ENCODE peak calls at places on chromosomes 13 and 19, in six cellular contexts. N, V, L, S, K and R are unnamed samples. For H3K27me3, the result is how much of the 10 kb centered on the place peaks cover.

GRCh38 chr13:111239754-111240670 is 80.4 kb upstream of the TEX29 start:
- DNase-seq in N (no peak), V (no peak), L (no peak), S (no peak), K (no peak), R (no peak)

GRCh38 chr19:38360351-38360750 is 14.0 kb upstream of the PSMD8 start:
- DNase-seq in N (no peak), V (no peak), L (no peak), S (no peak), K (no peak), R (no peak)

GRCh38 chr13:83220241-83220640 is 662.0 kb downstream of the SLITRK1 start:
- DNase-seq in N (no peak), V (peak), L (no peak), S (no peak), K (peak), R (no peak)

GRCh38 chr13:39599842-39600241 is 3.2 kb downstream of the LHFPL6 start:
- DNase-seq in N (peak), V (no peak), L (no peak), S (no peak), K (no peak), R (no peak)

GRCh38 chr13:34611678-34612077 is 330.4 kb upstream of the NBEA start:
- DNase-seq in N (no peak), V (peak), L (no peak), S (no peak), K (no peak), R (no peak)

GRCh38 chr13:38530492-38530891 is 156.4 kb upstream of the FREM2 start:
- DNase-seq in N (peak), V (peak), L (no peak), S (no peak), K (peak), R (peak)

GRCh38 chr19:7516281-7516862 is 469 bp downstream of the ZNF358 start:
- DNase-seq in N (no peak), V (no peak), L (no peak), S (no peak), K (no peak), R (no peak)

GRCh38 chr19:9309974-9310446 is 372 bp upstream of the ZNF699 start:
- DNase-seq in N (peak), V (no peak), L (no peak), S (peak), K (peak), R (no peak)

GRCh38 chr13:85651440-85651839 is 147.8 kb downstream of the SLITRK6 start:
- DNase-seq in N (no peak), V (peak), L (no peak), S (no peak), K (peak), R (no peak)

GRCh38 chr13:79810018-79810417 is 329.1 kb downstream of the NDFIP2 start:
- DNase-seq in N (no peak), V (no peak), L (no peak), S (no peak), K (no peak), R (no peak)

GRCh38 chr13:44160549-44161278 is 212.9 kb upstream of the SERP2 start:
- DNase-seq in N (no peak), V (no peak), L (no peak), S (no peak), K (peak), R (peak)

GRCh38 chr13:32255744-32256120 is 59.4 kb downstream of the ZAR1L start:
- DNase-seq in N (peak), V (no peak), L (no peak), S (no peak), K (peak), R (no peak)

GRCh38 chr13:30851697-30852096 is 54.4 kb upstream of the MEDAG start:
- DNase-seq in N (no peak), V (no peak), L (no peak), S (no peak), K (no peak), R (no peak)

GRCh38 chr13:24217601-24218281 is 57.2 kb downstream of the SPATA13 start:
- DNase-seq in N (peak), V (peak), L (no peak), S (no peak), K (peak), R (no peak)

GRCh38 chr13:27868639-27869435 is 51.0 kb upstream of the PDX1 start:
- DNase-seq in N (peak), V (no peak), L (no peak), S (no peak), K (peak), R (no peak)

GRCh38 chr13:111225810-111226546 is 94.5 kb upstream of the TEX29 start:
- DNase-seq in N (no peak), V (no peak), L (no peak), S (no peak), K (no peak), R (no peak)

GRCh38 chr13:77519808-77520207 is 15.7 kb upstream of the SCEL start:
- DNase-seq in N (no peak), V (peak), L (no peak), S (no peak), K (peak), R (no peak)

GRCh38 chr13:75841905-75842304 is 205.8 kb downstream of the LMO7 start:
- DNase-seq in N (no peak), V (no peak), L (no peak), S (no peak), K (no peak), R (no peak)

GRCh38 chr19:48325265-48325910 is at the start of gene EMP3:
- DNase-seq in N (peak), V (peak), L (peak), S (no peak), K (peak), R (peak)

GRCh38 chr13:21100994-21101757 is 39.8 kb upstream of the LATS2 start:
- DNase-seq in N (no peak), V (no peak), L (no peak), S (no peak), K (no peak), R (no peak)

GRCh38 chr19:57465680-57466381 is 8.9 kb upstream of the VN1R1 start:
- DNase-seq in N (peak), V (no peak), L (no peak), S (no peak), K (peak), R (no peak)

GRCh38 chr13:99228737-99229691 is 28.4 kb downstream of the UBAC2 start:
- DNase-seq in N (no peak), V (peak), L (peak), S (no peak), K (peak), R (peak)

GRCh38 chr19:12754465-12755196 is 3.0 kb downstream of the BEST2 start:
- DNase-seq in N (no peak), V (no peak), L (no peak), S (no peak), K (no peak), R (no peak)
- H3K27me3 ChIP-seq in N (under half), V (under half), L (under half), S (under half), K (under half), R (under half)

GRCh38 chr19:22882797-22883196 is 50.7 kb downstream of the ZNF723 start:
- DNase-seq in N (peak), V (peak), L (no peak), S (no peak), K (peak), R (no peak)
- TF ChIP-seq CTCF in N (no peak), V (no peak), L (no peak), S (peak), K (peak), R (no peak)

DNA sequence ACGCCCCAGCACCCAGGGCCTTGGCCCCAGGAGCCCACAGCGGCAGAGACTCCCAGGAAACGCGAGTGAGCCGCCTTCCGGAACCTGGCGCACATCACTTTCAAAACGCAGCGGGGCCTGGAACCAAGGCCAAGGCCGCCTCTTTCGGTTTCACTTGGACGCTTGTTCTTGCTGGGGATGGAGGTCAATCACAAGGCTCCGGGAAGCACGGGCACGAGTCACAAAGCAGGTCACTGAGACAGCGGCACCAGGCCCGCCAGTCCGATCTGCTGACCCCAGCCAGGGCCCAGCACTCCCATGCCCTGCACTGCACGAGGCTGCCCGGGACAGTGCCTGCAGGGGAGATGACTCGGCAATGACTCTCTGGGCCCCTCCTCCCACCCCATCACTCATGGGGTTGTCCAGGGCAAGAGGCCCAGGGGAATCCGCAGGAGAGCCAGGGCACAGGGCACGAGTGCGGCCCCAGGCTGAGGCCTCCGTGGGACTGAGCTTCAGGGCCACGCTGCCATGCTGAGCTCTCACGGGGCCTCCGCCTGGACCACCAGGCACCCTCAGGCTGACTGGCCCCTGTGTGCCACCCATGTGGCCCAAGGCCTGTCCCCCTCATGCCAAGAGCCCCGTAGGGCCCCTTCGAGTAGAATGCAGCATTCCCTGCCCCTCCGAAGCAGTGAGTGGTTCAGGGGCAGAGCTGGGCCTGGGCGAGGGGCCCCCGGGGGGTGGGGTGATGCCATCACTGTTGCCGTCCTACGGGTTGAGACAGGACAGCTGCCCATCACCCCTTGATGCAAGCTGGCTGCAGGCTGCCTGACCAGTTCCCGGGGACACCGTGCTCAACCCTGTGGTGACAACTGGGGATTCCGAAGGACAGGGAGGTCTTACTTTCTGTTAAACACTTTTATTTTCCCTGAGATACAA is 4.9 kb downstream of the SBNO2 start:
- DNase-seq in N (peak), V (peak), L (no peak), S (no peak), K (peak), R (no peak)
- H3K4me3 ChIP-seq in N (no peak), V (peak), L (peak), S (no peak), K (peak), R (no peak)

GRCh38 chr19:4200940-4201542 is 18.6 kb downstream of the ANKRD24 start:
- DNase-seq in N (no peak), V (no peak), L (no peak), S (no peak), K (no peak), R (no peak)

GRCh38 chr19:4197625-4198466 is 15.4 kb downstream of the ANKRD24 start:
- DNase-seq in N (no peak), V (peak), L (no peak), S (no peak), K (no peak), R (no peak)

GRCh38 chr19:4198467-4199126 is 16.1 kb downstream of the ANKRD24 start:
- DNase-seq in N (no peak), V (no peak), L (no peak), S (no peak), K (no peak), R (no peak)

GRCh38 chr19:4199699-4200293 is 17.3 kb downstream of the ANKRD24 start:
- DNase-seq in N (no peak), V (no peak), L (no peak), S (no peak), K (no peak), R (no peak)

GRCh38 chr19:4201798-4202197 is 19.3 kb downstream of the ANKRD24 start:
- DNase-seq in N (no peak), V (no peak), L (no peak), S (no peak), K (no peak), R (no peak)
- H3K27me3 ChIP-seq in N (under half), V (under half), L (under half), S (under half), K (under half), R (under half)

GRCh38 chr19:53810187-53810546 is 13.9 kb downstream of the NLRP12 start:
- DNase-seq in N (no peak), V (no peak), L (no peak), S (no peak), K (no peak), R (no peak)

GRCh38 chr19:53812335-53812734 is 11.8 kb downstream of the NLRP12 start:
- DNase-seq in N (no peak), V (no peak), L (no peak), S (no peak), K (peak), R (no peak)

GRCh38 chr19:53808710-53809125 is 15.4 kb downstream of the NLRP12 start:
- DNase-seq in N (peak), V (peak), L (no peak), S (no peak), K (peak), R (no peak)

GRCh38 chr19:53810891-53811290 is 13.2 kb downstream of the NLRP12 start:
- DNase-seq in N (no peak), V (no peak), L (no peak), S (no peak), K (no peak), R (no peak)

DNA sequence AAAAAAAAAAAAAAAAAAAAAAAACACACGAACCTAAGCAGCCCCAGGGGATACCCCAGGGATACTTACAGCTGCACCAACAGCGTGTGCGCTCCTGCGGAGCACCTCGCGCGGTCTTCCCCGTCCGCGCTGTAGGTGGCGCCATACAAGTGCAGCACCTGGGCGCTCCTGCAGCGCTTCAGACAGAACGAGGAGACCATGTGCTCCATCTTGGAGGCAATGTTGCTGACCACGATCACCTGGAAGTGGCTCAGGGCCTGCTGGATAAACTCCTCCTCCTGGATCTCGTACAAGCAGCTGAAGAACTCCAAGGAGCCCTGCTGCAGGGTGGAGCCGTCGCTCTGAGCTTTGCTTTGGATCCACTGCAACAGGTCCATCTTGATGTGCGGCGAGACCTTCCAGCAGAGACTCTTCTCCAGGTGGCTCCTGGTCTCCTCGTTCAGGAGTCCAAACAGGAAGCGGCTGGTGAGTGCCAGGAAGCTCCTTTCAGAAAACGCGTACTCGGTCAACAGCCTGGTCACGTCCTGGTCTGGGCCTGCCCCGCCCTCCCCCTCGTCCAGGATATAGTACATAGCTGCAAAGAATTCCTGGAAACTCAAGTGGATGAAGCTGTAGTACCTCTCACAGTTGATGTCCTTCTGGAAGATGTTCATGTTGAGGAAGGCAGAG is 14.5 kb downstream of the NLRP12 start:
- DNase-seq in N (no peak), V (no peak), L (no peak), S (peak), K (peak), R (no peak)
- TF ChIP-seq CTCF in N (peak), V (no peak), L (peak), S (peak), K (peak), R (peak)

GRCh38 chr19:3042545-3043267 is 13.6 kb upstream of the TLE2 start:
- DNase-seq in N (no peak), V (no peak), L (no peak), S (no peak), K (no peak), R (no peak)
- H3K4me3 ChIP-seq in N (no peak), V (no peak), L (no peak), S (peak), K (no peak), R (no peak)

DNA sequence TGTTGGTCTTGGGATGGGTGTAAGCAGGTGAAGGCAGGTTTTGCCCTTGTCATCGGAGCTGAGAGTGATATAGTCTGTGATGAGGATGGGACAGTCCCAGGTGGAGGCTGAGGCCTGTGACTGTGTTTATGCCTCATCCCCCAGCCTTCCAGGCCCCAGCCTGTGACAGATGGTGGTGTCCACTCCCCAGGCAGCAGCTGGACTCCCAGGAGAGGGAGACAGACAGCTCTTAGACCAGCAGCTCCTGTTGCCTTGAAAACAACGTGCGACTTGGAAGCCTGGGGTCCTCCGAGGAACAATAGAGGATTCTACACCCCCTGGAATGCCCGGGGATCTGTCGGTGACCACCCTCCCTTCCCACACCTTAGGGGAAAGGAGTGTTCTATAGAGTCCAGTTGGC is 63.8 kb downstream of the CHST8 start:
- DNase-seq in N (no peak), V (no peak), L (no peak), S (no peak), K (no peak), R (no peak)
- H3K27me3 ChIP-seq in N (under half), V (under half), L (under half), S (under half), K (under half), R (under half)

GRCh38 chr13:97749174-97749573 is 204.3 kb upstream of the IPO5 start:
- DNase-seq in N (peak), V (peak), L (no peak), S (no peak), K (peak), R (no peak)
- TF ChIP-seq CTCF in N (peak), V (no peak), L (peak), S (peak), K (peak), R (no peak)

GRCh38 chr19:50640368-50640767 is 687 bp upstream of the SYT3 start:
- DNase-seq in N (no peak), V (no peak), L (no peak), S (no peak), K (no peak), R (no peak)

GRCh38 chr19:50638576-50638975 is 1.1 kb downstream of the SYT3 start:
- DNase-seq in N (no peak), V (no peak), L (no peak), S (no peak), K (no peak), R (no peak)

GRCh38 chr19:50644315-50644915 is 4.7 kb upstream of the SYT3 start:
- DNase-seq in N (no peak), V (no peak), L (no peak), S (no peak), K (no peak), R (no peak)

GRCh38 chr19:50636317-50637085 is 3.2 kb downstream of the SYT3 start:
- DNase-seq in N (no peak), V (no peak), L (no peak), S (no peak), K (no peak), R (no peak)

DNA sequence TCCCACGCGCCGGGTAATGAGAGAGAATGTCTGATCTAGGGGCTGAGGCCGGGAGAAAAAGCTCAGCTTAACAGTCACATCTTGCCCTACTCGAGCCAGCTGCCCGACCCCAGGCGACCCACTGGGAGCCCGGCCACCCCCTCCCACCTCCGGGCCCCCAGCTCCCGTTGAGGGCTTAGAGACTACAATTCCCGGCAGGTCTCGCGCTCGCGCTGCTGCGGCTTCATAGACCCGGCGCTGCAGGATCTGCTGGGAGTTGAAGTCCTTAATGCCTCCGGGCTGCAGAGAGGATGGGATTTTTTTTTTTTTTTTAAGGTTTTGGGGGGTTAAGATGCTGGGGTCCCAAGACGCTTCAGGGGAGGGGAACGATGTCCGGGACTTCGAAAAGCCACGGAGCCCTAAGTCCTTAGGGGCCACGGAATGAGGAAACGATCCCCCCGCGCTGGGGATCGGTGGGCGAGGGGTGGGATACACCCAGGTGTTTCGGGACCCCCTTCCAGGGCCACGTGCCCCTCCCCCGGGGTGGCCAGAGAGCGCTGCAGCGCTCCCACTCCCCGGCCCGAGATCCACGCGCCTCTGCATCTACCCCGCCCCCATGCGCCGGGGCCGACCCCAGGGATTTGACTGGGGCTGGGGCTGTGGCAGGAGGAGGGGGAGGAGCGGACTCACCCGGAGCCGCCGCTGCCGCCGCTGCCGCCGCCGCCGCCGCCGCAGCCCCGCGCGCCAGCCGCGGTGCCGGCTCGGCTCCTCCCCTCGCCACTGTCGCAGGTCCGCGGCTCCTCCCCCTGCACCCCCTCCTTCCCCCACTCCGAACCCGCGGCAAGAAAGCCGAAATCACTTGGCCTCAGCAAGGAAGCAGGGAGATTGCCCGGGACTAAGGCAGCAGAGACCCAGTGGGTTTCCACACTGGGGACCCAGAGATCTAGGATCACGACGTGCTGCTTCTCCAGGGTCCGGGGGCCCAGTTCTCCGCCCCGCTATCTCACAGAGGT is at the start of gene SYT3:
- DNase-seq in N (peak), V (peak), L (no peak), S (no peak), K (peak), R (no peak)
- H3K4me3 ChIP-seq in N (peak), V (no peak), L (peak), S (peak), K (peak), R (peak)